ENCODE peak calls at places on chromosomes 11 and 22, in eight cellular contexts. One of them, this sample, is unnamed.

GRCh38 chr11:93236741-93237675 is 39.2 kb upstream of the SLC36A4 start:
- DNase-seq in osteoblast: no peak
- DNase-seq in uterus: no peak
- DNase-seq in fibroblast of mammary gland: peak; percentile 43
- DNase-seq in breast epithelium: no peak
- DNase-seq in endothelial cell: peak; percentile 48
- DNase-seq in epithelial cell of esophagus: peak; percentile 48
- DNase-seq in cardiac fibroblast: peak; percentile 55
- DNase-seq in this sample: peak; percentile 29

GRCh38 chr11:90257158-90257525 is 34.3 kb upstream of the CHORDC1 start:
- DNase-seq in osteoblast: no peak
- DNase-seq in uterus: no peak
- DNase-seq in fibroblast of mammary gland: no peak
- DNase-seq in breast epithelium: no peak
- DNase-seq in endothelial cell: no peak
- DNase-seq in epithelial cell of esophagus: no peak
- DNase-seq in cardiac fibroblast: no peak
- DNase-seq in this sample: no peak

GRCh38 chr11:64887234-64887756 is 8.9 kb upstream of the EHD1 start:
- DNase-seq in osteoblast: no peak
- DNase-seq in uterus: no peak
- DNase-seq in fibroblast of mammary gland: no peak
- DNase-seq in breast epithelium: no peak
- DNase-seq in endothelial cell: no peak
- DNase-seq in epithelial cell of esophagus: no peak
- DNase-seq in cardiac fibroblast: no peak
- DNase-seq in this sample: no peak

GRCh38 chr22:27397948-27398330 is 403.6 kb downstream of the MN1 start:
- DNase-seq in osteoblast: no peak
- DNase-seq in uterus: peak; percentile 61
- DNase-seq in fibroblast of mammary gland: peak; percentile 47
- DNase-seq in breast epithelium: no peak
- DNase-seq in endothelial cell: no peak
- DNase-seq in epithelial cell of esophagus: no peak
- DNase-seq in cardiac fibroblast: peak; percentile 88
- DNase-seq in this sample: no peak

GRCh38 chr11:36510567-36511020 is 522 bp upstream of the TRAF6 start:
- DNase-seq in osteoblast: peak; percentile 39
- DNase-seq in uterus: peak; percentile 16
- DNase-seq in fibroblast of mammary gland: peak; percentile 22
- DNase-seq in breast epithelium: no peak
- DNase-seq in endothelial cell: no peak
- DNase-seq in epithelial cell of esophagus: peak; percentile 49
- DNase-seq in cardiac fibroblast: peak; percentile 60
- DNase-seq in this sample: no peak

GRCh38 chr11:43282607-43283440 is 29.0 kb upstream of the API5 start:
- DNase-seq in osteoblast: peak; percentile 79
- DNase-seq in uterus: no peak
- DNase-seq in fibroblast of mammary gland: peak; percentile 33
- DNase-seq in breast epithelium: no peak
- DNase-seq in endothelial cell: peak; percentile 41
- DNase-seq in epithelial cell of esophagus: peak; percentile 50
- DNase-seq in cardiac fibroblast: peak; percentile 56
- DNase-seq in this sample: peak; percentile 64

GRCh38 chr22:32352681-32353080 is 5.0 kb upstream of the RFPL3 start:
- DNase-seq in osteoblast: no peak
- DNase-seq in uterus: no peak
- DNase-seq in fibroblast of mammary gland: no peak
- DNase-seq in breast epithelium: no peak
- DNase-seq in endothelial cell: no peak
- DNase-seq in epithelial cell of esophagus: no peak
- DNase-seq in cardiac fibroblast: no peak
- DNase-seq in this sample: no peak

GRCh38 chr11:110720646-110721283 is 8.5 kb upstream of the ARHGAP20 start:
- DNase-seq in osteoblast: no peak
- DNase-seq in uterus: no peak
- DNase-seq in fibroblast of mammary gland: peak; percentile 65
- DNase-seq in breast epithelium: no peak
- DNase-seq in endothelial cell: no peak
- DNase-seq in epithelial cell of esophagus: peak; percentile 55
- DNase-seq in cardiac fibroblast: peak; percentile 13
- DNase-seq in this sample: no peak

GRCh38 chr11:11860103-11860979 is 18.6 kb downstream of the USP47 start:
- DNase-seq in osteoblast: no peak
- DNase-seq in uterus: no peak
- DNase-seq in fibroblast of mammary gland: peak; percentile 61
- DNase-seq in breast epithelium: no peak
- DNase-seq in endothelial cell: no peak
- DNase-seq in epithelial cell of esophagus: peak; percentile 40
- DNase-seq in cardiac fibroblast: peak; percentile 61
- DNase-seq in this sample: no peak

GRCh38 chr11:95248666-95249467 is 17.9 kb upstream of the SESN3 start:
- DNase-seq in osteoblast: no peak
- DNase-seq in uterus: no peak
- DNase-seq in fibroblast of mammary gland: no peak
- DNase-seq in breast epithelium: no peak
- DNase-seq in endothelial cell: no peak
- DNase-seq in epithelial cell of esophagus: no peak
- DNase-seq in cardiac fibroblast: no peak
- DNase-seq in this sample: no peak

GRCh38 chr22:40719599-40719998 is 40.3 kb downstream of the MCHR1 start:
- DNase-seq in osteoblast: no peak
- DNase-seq in uterus: no peak
- DNase-seq in fibroblast of mammary gland: no peak
- DNase-seq in breast epithelium: no peak
- DNase-seq in endothelial cell: no peak
- DNase-seq in epithelial cell of esophagus: no peak
- DNase-seq in cardiac fibroblast: no peak
- DNase-seq in this sample: no peak

GRCh38 chr22:48576333-48577013 is 1251.2 kb downstream of the BRD1 start:
- DNase-seq in osteoblast: no peak
- DNase-seq in uterus: no peak
- DNase-seq in fibroblast of mammary gland: no peak
- DNase-seq in breast epithelium: no peak
- DNase-seq in endothelial cell: peak; percentile 74
- DNase-seq in epithelial cell of esophagus: no peak
- DNase-seq in cardiac fibroblast: no peak
- DNase-seq in this sample: peak; percentile 72
- TF ChIP-seq CTCF in osteoblast: no peak
- TF ChIP-seq CTCF in uterus: no peak
- TF ChIP-seq CTCF in fibroblast of mammary gland: no peak
- TF ChIP-seq CTCF in breast epithelium: no peak
- TF ChIP-seq CTCF in endothelial cell: no peak
- TF ChIP-seq CTCF in epithelial cell of esophagus: no peak
- TF ChIP-seq CTCF in cardiac fibroblast: no peak
- TF ChIP-seq CTCF in this sample: peak; percentile 74

DNA sequence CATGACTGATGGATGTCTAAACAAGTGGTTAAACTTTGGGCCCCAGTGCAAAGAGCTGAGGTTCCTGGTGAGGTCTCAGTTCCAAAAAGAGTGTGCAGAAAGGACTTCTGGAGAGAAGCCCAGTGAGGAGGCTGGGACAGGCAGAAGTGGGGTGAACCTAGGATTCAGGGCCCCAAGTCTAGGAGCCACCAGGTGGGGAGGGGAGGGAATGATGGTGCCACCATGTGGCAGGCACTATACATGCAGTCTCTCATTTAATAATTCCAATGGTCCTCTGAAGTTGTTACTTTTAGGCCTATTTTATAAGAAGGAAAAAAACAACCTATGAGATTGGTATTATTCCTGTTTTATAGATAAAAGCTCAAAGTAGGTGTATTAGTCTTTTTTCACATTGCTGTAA is 102.0 kb downstream of the INSC start:
- DNase-seq in osteoblast: no peak
- DNase-seq in uterus: no peak
- DNase-seq in fibroblast of mammary gland: no peak
- DNase-seq in breast epithelium: no peak
- DNase-seq in endothelial cell: no peak
- DNase-seq in epithelial cell of esophagus: peak; percentile 17
- DNase-seq in cardiac fibroblast: peak; percentile 9
- DNase-seq in this sample: no peak
- TF ChIP-seq CTCF in osteoblast: peak; percentile 71
- TF ChIP-seq CTCF in uterus: no peak
- TF ChIP-seq CTCF in fibroblast of mammary gland: peak; percentile 65
- TF ChIP-seq CTCF in breast epithelium: no peak
- TF ChIP-seq CTCF in endothelial cell: peak; percentile 65
- TF ChIP-seq CTCF in epithelial cell of esophagus: peak; percentile 61
- TF ChIP-seq CTCF in cardiac fibroblast: peak; percentile 58
- TF ChIP-seq CTCF in this sample: peak; percentile 53

GRCh38 chr11:68615657-68616056 is 68.7 kb upstream of the GAL start:
- DNase-seq in osteoblast: no peak
- DNase-seq in uterus: no peak
- DNase-seq in fibroblast of mammary gland: no peak
- DNase-seq in breast epithelium: no peak
- DNase-seq in endothelial cell: no peak
- DNase-seq in epithelial cell of esophagus: no peak
- DNase-seq in cardiac fibroblast: no peak
- DNase-seq in this sample: no peak

GRCh38 chr11:68609761-68610160 is 74.6 kb upstream of the GAL start:
- DNase-seq in osteoblast: peak; percentile 18
- DNase-seq in uterus: no peak
- DNase-seq in fibroblast of mammary gland: no peak
- DNase-seq in breast epithelium: no peak
- DNase-seq in endothelial cell: no peak
- DNase-seq in epithelial cell of esophagus: no peak
- DNase-seq in cardiac fibroblast: no peak
- DNase-seq in this sample: no peak

DNA sequence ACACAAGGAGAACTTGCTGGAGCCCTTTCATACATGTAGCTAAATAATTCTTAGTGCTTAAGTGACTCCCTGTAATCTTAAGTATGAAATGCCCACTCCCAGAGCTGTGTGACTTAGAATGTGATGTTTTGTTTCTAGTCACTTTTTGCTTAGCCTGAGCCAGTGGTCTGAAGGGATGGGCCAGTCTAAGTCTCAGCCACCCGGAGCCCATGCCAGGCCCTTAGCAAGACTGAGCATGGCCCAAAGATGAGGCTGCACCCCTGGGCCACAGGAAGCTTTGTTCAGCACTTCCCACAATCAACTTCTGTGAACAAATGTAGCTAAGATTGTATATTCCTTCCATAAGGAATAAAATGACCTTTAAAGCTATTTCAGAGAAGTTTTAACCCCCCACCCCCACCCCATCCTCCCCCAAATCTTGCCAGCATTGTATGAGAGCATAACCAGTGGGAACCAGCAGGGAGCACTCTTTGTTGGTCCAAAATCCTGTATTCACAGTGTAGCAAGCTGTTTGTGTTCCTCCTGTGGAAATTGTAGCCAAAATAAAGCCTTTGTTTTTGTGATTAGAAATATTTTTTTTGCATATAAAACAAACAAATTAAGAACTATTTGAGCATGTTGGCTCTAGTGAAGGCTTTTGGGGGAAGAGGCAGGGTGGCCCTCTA is 73.8 kb upstream of the GAL start:
- DNase-seq in osteoblast: peak; percentile 46
- DNase-seq in uterus: no peak
- DNase-seq in fibroblast of mammary gland: peak; percentile 22
- DNase-seq in breast epithelium: no peak
- DNase-seq in endothelial cell: no peak
- DNase-seq in epithelial cell of esophagus: no peak
- DNase-seq in cardiac fibroblast: peak; percentile 22
- DNase-seq in this sample: no peak
- TF ChIP-seq CTCF in osteoblast: peak; percentile 35
- TF ChIP-seq CTCF in uterus: no peak
- TF ChIP-seq CTCF in fibroblast of mammary gland: peak; percentile 38
- TF ChIP-seq CTCF in breast epithelium: no peak
- TF ChIP-seq CTCF in endothelial cell: no peak
- TF ChIP-seq CTCF in epithelial cell of esophagus: peak; percentile 28
- TF ChIP-seq CTCF in cardiac fibroblast: peak; percentile 26
- TF ChIP-seq CTCF in this sample: peak; percentile 49

DNA sequence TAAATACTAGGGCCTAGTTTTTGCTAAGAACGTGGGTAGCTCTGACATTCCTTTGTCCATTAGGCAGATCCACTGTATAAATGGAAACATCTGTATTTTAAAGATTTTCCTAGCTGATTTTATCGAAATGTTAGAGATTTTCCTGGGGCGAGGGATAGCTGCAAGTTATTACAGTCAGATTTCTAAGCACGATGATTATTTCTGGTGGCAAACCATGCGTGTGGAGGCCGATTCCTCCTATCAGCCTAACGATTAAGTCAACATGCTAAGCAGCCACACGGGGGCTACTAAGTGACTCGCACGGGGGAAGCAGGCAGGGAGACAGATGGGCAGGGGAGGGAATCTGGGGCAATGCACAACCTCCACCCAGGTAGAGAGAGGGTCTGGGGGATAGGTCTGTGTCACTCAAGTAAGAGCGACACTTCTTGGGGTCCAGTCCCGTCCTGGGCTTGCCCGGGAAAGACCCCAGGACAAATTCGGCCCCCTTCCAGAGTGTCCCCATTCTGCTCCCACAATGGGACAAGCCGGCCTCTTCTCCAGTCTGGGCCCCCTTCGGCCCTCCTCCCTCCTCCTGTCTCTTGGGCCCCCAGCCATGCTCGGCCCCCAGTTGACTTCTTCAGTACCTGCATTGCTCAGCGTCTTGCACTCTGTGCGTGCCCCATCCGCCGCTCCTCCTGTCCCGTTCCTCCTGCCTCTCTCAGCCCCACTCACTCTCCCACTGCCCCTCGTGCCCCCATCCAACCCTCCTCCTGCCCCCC is 571 bp downstream of the C11orf24 start:
- DNase-seq in osteoblast: peak; percentile 96
- DNase-seq in uterus: peak; percentile 51
- DNase-seq in fibroblast of mammary gland: peak; percentile 74
- DNase-seq in breast epithelium: peak; percentile 30
- DNase-seq in endothelial cell: peak; percentile 57
- DNase-seq in epithelial cell of esophagus: peak; percentile 76
- DNase-seq in cardiac fibroblast: peak; percentile 82
- DNase-seq in this sample: peak; percentile 57
- TF ChIP-seq CTCF in osteoblast: peak; percentile 54
- TF ChIP-seq CTCF in uterus: peak; percentile 32
- TF ChIP-seq CTCF in fibroblast of mammary gland: peak; percentile 53
- TF ChIP-seq CTCF in breast epithelium: peak; percentile 12
- TF ChIP-seq CTCF in endothelial cell: no peak
- TF ChIP-seq CTCF in epithelial cell of esophagus: peak; percentile 65
- TF ChIP-seq CTCF in cardiac fibroblast: peak; percentile 57
- TF ChIP-seq CTCF in this sample: peak; percentile 60

GRCh38 chr11:44784784-44785183 is 58.0 kb downstream of the TSPAN18 start:
- DNase-seq in osteoblast: no peak
- DNase-seq in uterus: no peak
- DNase-seq in fibroblast of mammary gland: no peak
- DNase-seq in breast epithelium: no peak
- DNase-seq in endothelial cell: no peak
- DNase-seq in epithelial cell of esophagus: no peak
- DNase-seq in cardiac fibroblast: no peak
- DNase-seq in this sample: no peak
- TF ChIP-seq CTCF in osteoblast: no peak
- TF ChIP-seq CTCF in uterus: no peak
- TF ChIP-seq CTCF in fibroblast of mammary gland: no peak
- TF ChIP-seq CTCF in breast epithelium: no peak
- TF ChIP-seq CTCF in endothelial cell: no peak
- TF ChIP-seq CTCF in epithelial cell of esophagus: no peak
- TF ChIP-seq CTCF in cardiac fibroblast: no peak
- TF ChIP-seq CTCF in this sample: no peak

DNA sequence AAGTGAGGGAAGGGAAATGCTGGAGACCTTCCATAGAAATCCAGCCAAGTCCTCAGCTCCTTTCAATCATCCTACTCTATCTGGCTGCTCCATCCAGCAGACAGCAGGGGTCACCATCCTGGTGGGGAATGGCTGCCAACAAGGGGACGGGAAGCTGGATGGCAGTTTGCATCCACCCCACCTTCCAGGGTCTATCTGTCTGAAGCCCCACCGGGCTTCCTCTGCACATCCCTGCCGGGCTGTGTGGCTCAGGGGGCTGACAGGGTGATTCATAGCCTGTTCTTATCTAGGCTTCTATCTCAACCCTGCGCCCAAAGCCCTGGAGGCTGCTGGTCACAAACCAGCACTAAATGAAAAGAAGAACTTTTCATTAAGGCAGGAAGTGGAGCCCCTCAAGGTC is 1.1 kb downstream of the SYTL2 start:
- DNase-seq in osteoblast: peak; percentile 86
- DNase-seq in uterus: no peak
- DNase-seq in fibroblast of mammary gland: no peak
- DNase-seq in breast epithelium: no peak
- DNase-seq in endothelial cell: peak; percentile 38
- DNase-seq in epithelial cell of esophagus: no peak
- DNase-seq in cardiac fibroblast: no peak
- DNase-seq in this sample: peak; percentile 37
- TF ChIP-seq CTCF in osteoblast: peak; percentile 27
- TF ChIP-seq CTCF in uterus: no peak
- TF ChIP-seq CTCF in fibroblast of mammary gland: peak; percentile 20
- TF ChIP-seq CTCF in breast epithelium: no peak
- TF ChIP-seq CTCF in endothelial cell: no peak
- TF ChIP-seq CTCF in epithelial cell of esophagus: no peak
- TF ChIP-seq CTCF in cardiac fibroblast: no peak
- TF ChIP-seq CTCF in this sample: no peak